ENCODE peak calls at places on chromosomes 7 and 10, in four cellular contexts. A is endothelial cell, X is A549, O is cardiac fibroblast. C is an unnamed sample.
A peak's percentile ranks its signal among the peaks of the same experiment; 100 is the strongest.

GRCh38 chr7:77738871-77739270 is 42.6 kb downstream of the RSBN1L start:
- DNase-seq in A (no peak), X (peak; percentile 54), O (peak; percentile 43), C (no peak)

GRCh38 chr7:28708033-28708451 is 250.1 kb downstream of the TRIL start:
- DNase-seq in O (peak; percentile 21), X (no peak), A (no peak), C (no peak)

GRCh38 chr10:88525371-88526079 is 57.6 kb downstream of the RNLS start:
- DNase-seq in A (no peak), X (peak; percentile 50), O (peak; percentile 71), C (peak; percentile 64)

GRCh38 chr10:37855691-37856090 is 1.7 kb downstream of the ZNF248 start:
- DNase-seq in A (no peak), X (no peak), O (no peak), C (no peak)

GRCh38 chr7:97982647-97983046 is 7.3 kb downstream of the OCM2 start:
- DNase-seq in O (no peak), A (no peak), X (no peak), C (no peak)

GRCh38 chr10:95394161-95394880 is 103.5 kb upstream of the PDLIM1 start:
- DNase-seq in O (no peak), X (peak; percentile 19), A (no peak), C (peak; percentile 56)

GRCh38 chr10:131901181-131901829 is 497 bp downstream of the PPP2R2D start:
- DNase-seq in X (no peak), O (peak; percentile 34), A (peak; percentile 49), C (peak; percentile 6)

GRCh38 chr7:94741179-94741578 is 85.2 kb upstream of the SGCE start:
- DNase-seq in A (no peak), O (peak; percentile 8), X (no peak), C (no peak)

GRCh38 chr10:99337911-99338310 is 8.8 kb downstream of the CNNM1 start:
- DNase-seq in A (no peak), X (peak; percentile 47), O (no peak), C (no peak)

GRCh38 chr7:147937428-147937827 is 653.1 kb upstream of the C7orf33 start:
- DNase-seq in O (no peak), X (no peak), A (no peak), C (no peak)

GRCh38 chr7:155069992-155070827 is at the start of gene HTR5A:
- DNase-seq in A (peak; percentile 99), X (peak; percentile 75), O (peak; percentile 80), C (peak; percentile 88)

GRCh38 chr7:47422631-47423030 is 159.3 kb downstream of the TNS3 start:
- DNase-seq in A (no peak), X (no peak), O (no peak), C (no peak)

GRCh38 chr7:47326220-47326619 is 255.7 kb downstream of the TNS3 start:
- DNase-seq in O (peak; percentile 66), A (no peak), X (no peak), C (no peak)

GRCh38 chr7:40899151-40899550 is 764.3 kb downstream of the SUGCT start:
- DNase-seq in X (no peak), O (no peak), A (no peak), C (no peak)

GRCh38 chr7:155066417-155066950 is 3.6 kb upstream of the HTR5A start:
- DNase-seq in X (no peak), O (peak; percentile 61), A (peak; percentile 22), C (no peak)

GRCh38 chr7:46791180-46791579 is 790.7 kb downstream of the TNS3 start:
- DNase-seq in A (no peak), X (no peak), O (peak; percentile 57), C (no peak)

GRCh38 chr7:94288091-94288490 is 106.6 kb upstream of the COL1A2 start:
- DNase-seq in X (peak; percentile 26), O (no peak), A (no peak), C (no peak)

GRCh38 chr10:93826355-93826754 is 67.4 kb upstream of the SLC35G1 start:
- DNase-seq in X (no peak), A (no peak), O (no peak), C (no peak)

GRCh38 chr10:123057968-123058367 is 49.2 kb downstream of the ACADSB start:
- DNase-seq in A (no peak), O (no peak), X (no peak), C (no peak)

GRCh38 chr7:45240187-45240776 is 82.7 kb downstream of the RAMP3 start:
- DNase-seq in X (no peak), A (no peak), O (no peak), C (no peak)

GRCh38 chr7:43872401-43873165 is 3.3 kb upstream of the MRPS24 start:
- DNase-seq in A (no peak), X (no peak), O (peak; percentile 83), C (no peak)

GRCh38 chr10:79445217-79445707 is at the start of gene ZCCHC24:
- DNase-seq in X (peak; percentile 54), A (peak; percentile 42), O (no peak), C (peak; percentile 68)

GRCh38 chr10:110671788-110672579 is 27.8 kb downstream of the RBM20 start:
- DNase-seq in A (peak; percentile 86), O (peak; percentile 64), X (peak; percentile 86), C (peak; percentile 76)

GRCh38 chr7:145718129-145718528 is 398.5 kb upstream of the CNTNAP2 start:
- DNase-seq in A (no peak), O (no peak), X (no peak), C (no peak)

GRCh38 chr7:14016950-14017349 is 27.5 kb upstream of the ETV1 start:
- DNase-seq in O (no peak), A (no peak), X (no peak), C (no peak)

GRCh38 chr7:53272081-53272480 is 236.6 kb downstream of the POM121L12 start:
- DNase-seq in A (no peak), X (no peak), O (no peak), C (no peak)
- TF ChIP-seq CTCF in A (no peak), X (no peak), O (no peak), C (no peak)

GRCh38 chr10:84267503-84268126 is 22.8 kb downstream of the RGR start:
- DNase-seq in X (peak; percentile 58), A (peak; percentile 79), O (peak; percentile 41), C (peak; percentile 56)
- TF ChIP-seq CTCF in X (peak; percentile 45), A (peak; percentile 74), O (peak; percentile 90), C (no peak)

DNA sequence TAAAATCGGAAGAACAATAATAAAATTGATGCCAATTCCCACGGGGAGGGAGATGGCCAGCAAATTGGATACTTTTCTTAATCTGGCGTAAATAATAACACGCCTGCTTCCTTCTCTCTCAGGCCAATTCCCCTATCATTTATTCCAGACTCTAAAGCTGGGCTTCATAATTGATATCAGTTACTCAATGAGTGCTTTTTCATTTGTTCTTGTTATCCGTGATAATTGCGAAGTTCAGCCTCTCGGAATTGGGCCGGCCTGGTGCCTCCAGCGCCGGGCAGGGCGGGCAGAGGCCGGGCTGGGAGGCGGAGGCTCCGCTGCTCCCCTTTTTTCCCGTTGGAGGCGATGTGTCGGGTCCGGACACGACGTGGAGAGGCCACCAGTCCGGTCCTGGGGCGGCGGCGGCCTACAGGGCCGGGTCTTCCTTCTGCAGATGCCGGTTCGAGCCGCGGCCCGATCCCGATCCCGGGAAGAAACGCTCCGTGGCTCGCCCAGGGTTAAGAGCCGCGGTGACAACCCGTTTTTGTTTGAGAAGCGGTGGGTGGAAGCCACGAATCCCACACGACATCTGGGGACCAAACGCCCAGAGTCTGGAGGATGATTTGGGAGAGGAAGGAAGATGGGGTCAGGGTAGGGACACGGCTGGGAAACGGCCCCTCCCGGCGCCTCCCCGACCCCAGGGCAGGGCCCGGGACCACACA is 13.6 kb downstream of the UNCX start:
- DNase-seq in O (no peak), A (no peak), X (no peak), C (no peak)
- TF ChIP-seq CTCF in O (no peak), A (no peak), X (no peak), C (no peak)

DNA sequence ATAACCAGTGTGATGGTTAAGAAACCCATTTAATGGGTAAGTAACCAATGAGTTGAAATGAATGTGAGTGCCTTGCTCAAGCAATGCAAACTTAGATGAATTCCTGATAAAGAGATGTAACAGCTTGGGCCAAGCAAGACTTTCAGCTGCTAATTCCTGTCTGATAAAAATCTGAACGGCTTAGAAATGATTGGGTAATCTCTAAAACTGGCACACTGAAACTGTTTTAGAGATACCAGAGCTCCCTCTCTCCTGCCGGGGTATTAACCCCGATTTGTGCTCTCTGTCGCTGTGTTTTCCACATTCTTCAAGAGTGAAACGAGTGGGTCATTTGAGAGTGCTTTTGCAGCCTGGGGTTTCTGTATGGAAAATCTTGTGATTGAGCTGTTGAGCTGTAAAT is 534.9 kb upstream of the GALNT17 start:
- DNase-seq in O (no peak), A (no peak), X (no peak), C (no peak)
- TF ChIP-seq CTCF in O (no peak), A (no peak), X (no peak), C (no peak)

GRCh38 chr7:114806590-114807167 is 115.2 kb upstream of the MDFIC start:
- DNase-seq in X (no peak), A (no peak), O (peak; percentile 80), C (no peak)
- TF ChIP-seq CTCF in X (no peak), A (no peak), O (no peak), C (no peak)

GRCh38 chr10:16856567-16856966 is 39.3 kb upstream of the RSU1 start:
- DNase-seq in X (no peak), A (peak; percentile 19), O (peak; percentile 64), C (no peak)

GRCh38 chr10:16854623-16855022 is 37.4 kb upstream of the RSU1 start:
- DNase-seq in A (no peak), O (peak; percentile 33), X (peak; percentile 12), C (peak; percentile 19)

GRCh38 chr10:16856092-16856491 is 38.9 kb upstream of the RSU1 start:
- DNase-seq in A (no peak), X (no peak), O (no peak), C (no peak)

GRCh38 chr10:16853809-16854208 is 36.6 kb upstream of the RSU1 start:
- DNase-seq in X (no peak), A (no peak), O (no peak), C (no peak)

DNA sequence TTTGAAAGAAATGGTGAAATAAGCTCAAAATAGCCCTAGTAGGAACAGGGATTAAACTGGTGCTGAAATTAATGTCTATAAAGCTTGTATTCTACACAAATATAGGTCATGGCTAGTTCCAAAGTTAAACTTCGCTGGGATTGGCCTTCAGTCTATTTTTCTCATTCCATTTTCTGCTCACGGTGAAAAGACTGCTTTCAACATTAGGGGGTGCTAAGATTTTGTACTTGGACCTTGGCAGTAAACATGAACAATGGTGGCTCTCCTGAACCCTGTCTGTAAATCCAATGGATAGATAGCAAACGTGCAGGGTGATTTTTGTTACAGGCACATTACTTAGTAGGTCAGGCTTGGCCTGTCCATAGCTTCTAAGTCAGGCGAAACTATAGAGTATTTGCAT is 36.0 kb upstream of the RSU1 start:
- DNase-seq in X (peak; percentile 39), A (no peak), O (peak; percentile 82), C (no peak)
- TF ChIP-seq CTCF in X (peak; percentile 53), A (no peak), O (peak; percentile 57), C (no peak)

DNA sequence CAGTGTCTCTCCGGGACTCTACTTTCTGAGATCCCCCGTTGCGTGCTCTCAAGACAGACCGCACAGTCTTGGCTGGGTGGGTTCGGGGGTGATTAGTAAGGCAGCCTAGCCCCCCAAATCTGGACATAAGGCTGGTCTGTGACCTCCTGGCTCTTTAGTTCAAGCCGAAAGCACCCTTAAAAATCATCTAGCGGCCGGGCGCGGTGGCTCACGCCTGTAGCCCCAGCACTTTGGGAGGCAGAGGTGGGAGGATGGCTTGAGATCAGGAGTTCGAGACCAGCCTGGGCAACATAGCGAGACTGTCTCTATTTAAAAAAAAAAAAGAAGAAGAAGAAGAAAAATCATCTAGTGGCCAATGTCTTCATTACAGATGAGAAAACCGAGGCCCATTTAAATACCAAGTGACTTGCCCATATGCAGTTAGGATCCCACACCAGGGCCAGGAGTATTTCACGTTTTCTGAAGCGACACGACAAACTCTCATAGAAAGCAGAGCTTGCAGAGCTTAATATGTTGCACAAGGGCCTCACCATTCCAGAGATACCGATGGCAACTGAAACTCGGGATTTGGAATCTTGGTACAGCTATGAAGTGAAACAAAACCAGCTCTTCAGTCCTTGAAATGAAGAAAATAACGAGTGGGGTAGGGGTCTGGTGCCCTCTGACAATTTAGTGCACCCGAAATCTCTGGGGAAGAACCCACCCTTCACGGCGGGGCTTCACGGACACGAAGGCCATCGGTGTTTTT is 696 bp upstream of the HILPDA start:
- DNase-seq in O (peak; percentile 73), A (no peak), X (no peak), C (no peak)
- TF ChIP-seq CTCF in O (peak; percentile 11), A (no peak), X (no peak), C (no peak)